ENCODE peak calls at places on chromosomes 4 and X, in seven cellular contexts. W is foreskin fibroblast; F is cardiac fibroblast; U is HS-5; G is SK-MEL-5; K is naive thymus-derived CD8-positive, alpha-beta T cell; V is IMR-90. D is an unnamed sample.

GRCh38 chrX:48492293-48492910 is 16.4 kb upstream of the PORCN start:
- DNase-seq in W (peak), F (peak), U (peak), G (no peak), K (no peak), V (peak), D (peak)

GRCh38 chr4:80309301-80310004 is 26.1 kb upstream of the CFAP299 start:
- DNase-seq in W (peak), F (peak), U (peak), G (no peak), K (no peak), V (peak), D (peak)

GRCh38 chr4:107945809-107946208 is 14.5 kb downstream of the CYP2U1 start:
- DNase-seq in W (no peak), F (no peak), U (no peak), G (no peak), K (no peak), V (no peak), D (no peak)

GRCh38 chr4:143085644-143086043 is 99.1 kb upstream of the USP38 start:
- DNase-seq in W (no peak), F (no peak), U (no peak), G (no peak), K (no peak), V (no peak), D (no peak)

GRCh38 chrX:112190646-112191045 is 108.1 kb upstream of the TRPC5 start:
- DNase-seq in W (no peak), F (no peak), U (no peak), G (no peak), K (no peak), V (no peak), D (no peak)

GRCh38 chr4:176499518-176499917 is 179.8 kb downstream of the SPCS3 start:
- DNase-seq in W (peak), F (peak), U (peak), G (no peak), K (no peak), V (peak), D (peak)

GRCh38 chr4:48380583-48381167 is 39.3 kb downstream of the SLAIN2 start:
- DNase-seq in W (no peak), F (no peak), U (no peak), G (no peak), K (no peak), V (no peak), D (no peak)

GRCh38 chr4:166017804-166018203 is 144.8 kb downstream of the TLL1 start:
- DNase-seq in W (peak), F (no peak), U (no peak), G (no peak), K (no peak), V (no peak), D (peak)

GRCh38 chrX:145729635-145730034 is 88.0 kb upstream of the SLITRK2 start:
- DNase-seq in W (peak), F (no peak), U (no peak), G (peak), K (no peak), V (no peak), D (no peak)

GRCh38 chr4:122612540-122612939 is 8.3 kb downstream of the IL21 start:
- DNase-seq in W (peak), F (no peak), U (no peak), G (no peak), K (no peak), V (peak), D (peak)

GRCh38 chrX:2228466-2228865 is 272.3 kb downstream of the DHRSX start:
- DNase-seq in W (no peak), F (no peak), U (no peak), G (no peak), K (no peak), V (no peak), D (peak)

GRCh38 chr4:6884341-6884870 is 25.2 kb upstream of the TBC1D14 start:
- DNase-seq in W (peak), F (no peak), U (no peak), G (no peak), K (no peak), V (peak), D (peak)

GRCh38 chr4:40594261-40595178 is 35.1 kb downstream of the RBM47 start:
- DNase-seq in W (peak), F (peak), U (no peak), G (no peak), K (no peak), V (peak), D (peak)

D was measured in EH.